ENCODE peak calls at places on chromosomes 12 and 14, in six cellular contexts. O, L, U, W, K and P are unnamed samples.
A peak's percentile ranks its signal among the peaks of the same experiment; 100 is the strongest.

GRCh38 chr12:116927244-116927940 is 16.6 kb downstream of the FBXW8 start:
- DNase-seq in O (no peak), L (no peak), U (no peak), W (no peak), K (no peak), P (no peak)

GRCh38 chr12:97960741-97961608 is 498.4 kb downstream of the RMST start:
- DNase-seq in O (peak; percentile 65), L (peak; percentile 14), U (no peak), W (no peak), K (peak; percentile 7), P (peak; percentile 41)

GRCh38 chr14:92417759-92418158 is 94.8 kb downstream of the SLC24A4 start:
- DNase-seq in O (no peak), L (no peak), U (no peak), W (no peak), K (peak; percentile 59), P (no peak)

GRCh38 chr14:50347521-50347920 is 35.4 kb downstream of the DMAC2L start:
- DNase-seq in O (no peak), L (no peak), U (no peak), W (no peak), K (peak; percentile 69), P (no peak)

GRCh38 chr14:73713206-73713803 is 879 bp downstream of the PNMA1 start:
- DNase-seq in O (no peak), L (peak; percentile 36), U (no peak), W (no peak), K (no peak), P (no peak)

GRCh38 chr12:108959748-108960655 is 60.9 kb downstream of the SVOP start:
- DNase-seq in O (no peak), L (no peak), U (no peak), W (no peak), K (no peak), P (no peak)

GRCh38 chr14:90405755-90406154 is 8.9 kb downstream of the CALM1 start:
- DNase-seq in O (no peak), L (no peak), U (no peak), W (no peak), K (no peak), P (no peak)

GRCh38 chr14:87018294-87018693 is 974.7 kb downstream of the GALC start:
- DNase-seq in O (no peak), L (no peak), U (no peak), W (no peak), K (no peak), P (no peak)

GRCh38 chr14:22194669-22195068 is 394.4 kb downstream of the DAD1 start:
- DNase-seq in O (no peak), L (no peak), U (no peak), W (no peak), K (no peak), P (no peak)

GRCh38 chr12:117032593-117033381 is 66.4 kb downstream of the TESC start:
- DNase-seq in O (no peak), L (no peak), U (no peak), W (no peak), K (peak; percentile 12), P (peak; percentile 48)

GRCh38 chr12:56104815-56105476 is 587 bp downstream of the PA2G4 start:
- DNase-seq in O (peak; percentile 36), L (no peak), U (no peak), W (no peak), K (peak; percentile 5), P (peak; percentile 55)
- TF ChIP-seq CTCF in O (no peak), L (no peak), U (no peak), W (peak; percentile 13), K (no peak), P (no peak)

GRCh38 chr12:24948816-24949722 is at the start of gene BCAT1:
- DNase-seq in O (peak; percentile 75), L (peak; percentile 65), U (peak; percentile 43), W (peak; percentile 84), K (peak; percentile 86), P (peak; percentile 82)
- TF ChIP-seq CTCF in O (no peak), L (no peak), U (no peak), W (peak; percentile 37), K (peak; percentile 21), P (no peak)

DNA sequence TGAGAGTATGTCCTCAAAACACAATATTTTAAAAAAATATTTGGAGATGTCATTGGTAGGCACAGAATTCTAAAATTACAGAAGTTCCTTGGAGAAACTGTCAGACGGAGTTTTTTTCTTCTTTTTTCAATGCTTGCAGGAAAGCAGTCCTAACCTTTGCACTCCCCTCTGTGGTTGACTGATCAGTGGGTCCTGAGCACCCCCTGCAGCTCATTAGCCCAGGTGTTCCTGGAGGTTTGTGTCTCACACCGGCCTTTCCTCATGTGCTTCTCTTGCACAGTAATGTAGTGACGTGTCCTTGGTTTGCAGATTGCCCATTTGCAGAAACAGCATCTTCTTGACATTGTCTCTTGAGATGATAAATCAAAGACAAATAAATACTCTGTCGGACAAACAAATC is 513.0 kb downstream of the TMEM121 start:
- DNase-seq in O (no peak), L (no peak), U (peak; percentile 58), W (no peak), K (no peak), P (no peak)
- TF ChIP-seq CTCF in O (no peak), L (peak; percentile 38), U (no peak), W (peak; percentile 64), K (no peak), P (no peak)

GRCh38 chr14:75514673-75515630 is 7.3 kb upstream of the BATF start:
- DNase-seq in O (no peak), L (no peak), U (peak; percentile 48), W (peak; percentile 91), K (no peak), P (no peak)
- TF ChIP-seq CTCF in O (no peak), L (no peak), U (no peak), W (peak; percentile 58), K (no peak), P (no peak)